ENCODE peak calls at places on chromosomes 2 and 18, in nine cellular contexts. One of them, this sample, is unnamed.

GRCh38 chr2:181058378-181059269 is 78.2 kb downstream of the UBE2E3 start:
- DNase-seq in transverse colon: peak; percentile 15
- DNase-seq in A549: no peak
- DNase-seq in HCT116: peak; percentile 47
- DNase-seq in erythroblast: peak; percentile 69
- DNase-seq in tibial nerve: peak; percentile 36
- DNase-seq in spleen: no peak
- DNase-seq in endothelial cell of umbilical vein: peak; percentile 53
- DNase-seq in GM12892: no peak
- DNase-seq in this sample: peak; percentile 53

GRCh38 chr18:23231340-23232021 is 96.2 kb downstream of the CABLES1 start:
- DNase-seq in transverse colon: peak; percentile 62
- DNase-seq in A549: no peak
- DNase-seq in HCT116: no peak
- DNase-seq in erythroblast: peak; percentile 21
- DNase-seq in tibial nerve: peak; percentile 76
- DNase-seq in spleen: no peak
- DNase-seq in endothelial cell of umbilical vein: peak; percentile 97
- DNase-seq in GM12892: peak; percentile 59
- DNase-seq in this sample: peak; percentile 56

GRCh38 chr2:121868652-121869051 is 113.2 kb downstream of the TSN start:
- DNase-seq in transverse colon: no peak
- DNase-seq in A549: no peak
- DNase-seq in HCT116: no peak
- DNase-seq in erythroblast: no peak
- DNase-seq in tibial nerve: no peak
- DNase-seq in spleen: no peak
- DNase-seq in endothelial cell of umbilical vein: no peak
- DNase-seq in GM12892: no peak
- DNase-seq in this sample: no peak

GRCh38 chr18:6866552-6866951 is 137.0 kb downstream of the ARHGAP28 start:
- DNase-seq in transverse colon: no peak
- DNase-seq in A549: no peak
- DNase-seq in HCT116: no peak
- DNase-seq in erythroblast: no peak
- DNase-seq in tibial nerve: no peak
- DNase-seq in spleen: no peak
- DNase-seq in endothelial cell of umbilical vein: peak; percentile 33
- DNase-seq in GM12892: no peak
- DNase-seq in this sample: no peak

GRCh38 chr2:229714736-229715541 is 584 bp upstream of the DNER start:
- DNase-seq in transverse colon: peak; percentile 39
- DNase-seq in A549: peak; percentile 48
- DNase-seq in HCT116: no peak
- DNase-seq in erythroblast: peak; percentile 51
- DNase-seq in tibial nerve: peak; percentile 7
- DNase-seq in spleen: peak; percentile 78
- DNase-seq in endothelial cell of umbilical vein: peak; percentile 50
- DNase-seq in GM12892: peak; percentile 36
- DNase-seq in this sample: peak; percentile 75

GRCh38 chr18:2263303-2263702 is 308.0 kb downstream of the METTL4 start:
- DNase-seq in transverse colon: no peak
- DNase-seq in A549: no peak
- DNase-seq in HCT116: no peak
- DNase-seq in erythroblast: no peak
- DNase-seq in tibial nerve: no peak
- DNase-seq in spleen: no peak
- DNase-seq in endothelial cell of umbilical vein: no peak
- DNase-seq in GM12892: no peak
- DNase-seq in this sample: no peak

GRCh38 chr18:3538456-3538855 is 88.5 kb downstream of the TGIF1 start:
- DNase-seq in transverse colon: no peak
- DNase-seq in A549: no peak
- DNase-seq in HCT116: no peak
- DNase-seq in erythroblast: no peak
- DNase-seq in tibial nerve: no peak
- DNase-seq in spleen: no peak
- DNase-seq in endothelial cell of umbilical vein: no peak
- DNase-seq in GM12892: no peak
- DNase-seq in this sample: no peak

GRCh38 chr2:163266772-163267171 is 428.2 kb upstream of the KCNH7 start:
- DNase-seq in transverse colon: no peak
- DNase-seq in A549: no peak
- DNase-seq in HCT116: no peak
- DNase-seq in erythroblast: no peak
- DNase-seq in tibial nerve: no peak
- DNase-seq in spleen: no peak
- DNase-seq in endothelial cell of umbilical vein: no peak
- DNase-seq in GM12892: no peak
- DNase-seq in this sample: no peak

GRCh38 chr18:70384181-70384790 is 95.4 kb downstream of the SOCS6 start:
- DNase-seq in transverse colon: no peak
- DNase-seq in A549: peak; percentile 31
- DNase-seq in HCT116: peak; percentile 92
- DNase-seq in erythroblast: peak; percentile 54
- DNase-seq in tibial nerve: no peak
- DNase-seq in spleen: no peak
- DNase-seq in endothelial cell of umbilical vein: no peak
- DNase-seq in GM12892: no peak
- DNase-seq in this sample: peak; percentile 23

GRCh38 chr2:178804791-178805190 is 2.4 kb downstream of the TTN start:
- DNase-seq in transverse colon: no peak
- DNase-seq in A549: peak; percentile 30
- DNase-seq in HCT116: peak; percentile 39
- DNase-seq in erythroblast: no peak
- DNase-seq in tibial nerve: no peak
- DNase-seq in spleen: no peak
- DNase-seq in endothelial cell of umbilical vein: no peak
- DNase-seq in GM12892: no peak
- DNase-seq in this sample: no peak

GRCh38 chr2:46230115-46230571 is 67.1 kb upstream of the EPAS1 start:
- DNase-seq in transverse colon: no peak
- DNase-seq in A549: peak; percentile 35
- DNase-seq in HCT116: no peak
- DNase-seq in erythroblast: no peak
- DNase-seq in tibial nerve: no peak
- DNase-seq in spleen: peak; percentile 78
- DNase-seq in endothelial cell of umbilical vein: no peak
- DNase-seq in GM12892: no peak
- DNase-seq in this sample: peak; percentile 23

GRCh38 chr2:9091819-9092218 is 88.3 kb upstream of the MBOAT2 start:
- DNase-seq in transverse colon: no peak
- DNase-seq in A549: no peak
- DNase-seq in HCT116: no peak
- DNase-seq in erythroblast: no peak
- DNase-seq in tibial nerve: no peak
- DNase-seq in spleen: no peak
- DNase-seq in endothelial cell of umbilical vein: no peak
- DNase-seq in GM12892: no peak
- DNase-seq in this sample: no peak

GRCh38 chr2:42100696-42101585 is 53.1 kb downstream of the PKDCC start:
- DNase-seq in transverse colon: peak; percentile 75
- DNase-seq in A549: no peak
- DNase-seq in HCT116: no peak
- DNase-seq in erythroblast: peak; percentile 28
- DNase-seq in tibial nerve: no peak
- DNase-seq in spleen: peak; percentile 93
- DNase-seq in endothelial cell of umbilical vein: peak; percentile 42
- DNase-seq in GM12892: no peak
- DNase-seq in this sample: peak; percentile 67

GRCh38 chr18:26575865-26576217 is 27.5 kb upstream of the KCTD1 start:
- DNase-seq in transverse colon: no peak
- DNase-seq in A549: peak; percentile 46
- DNase-seq in HCT116: no peak
- DNase-seq in erythroblast: no peak
- DNase-seq in tibial nerve: no peak
- DNase-seq in spleen: no peak
- DNase-seq in endothelial cell of umbilical vein: no peak
- DNase-seq in GM12892: no peak
- DNase-seq in this sample: no peak

DNA sequence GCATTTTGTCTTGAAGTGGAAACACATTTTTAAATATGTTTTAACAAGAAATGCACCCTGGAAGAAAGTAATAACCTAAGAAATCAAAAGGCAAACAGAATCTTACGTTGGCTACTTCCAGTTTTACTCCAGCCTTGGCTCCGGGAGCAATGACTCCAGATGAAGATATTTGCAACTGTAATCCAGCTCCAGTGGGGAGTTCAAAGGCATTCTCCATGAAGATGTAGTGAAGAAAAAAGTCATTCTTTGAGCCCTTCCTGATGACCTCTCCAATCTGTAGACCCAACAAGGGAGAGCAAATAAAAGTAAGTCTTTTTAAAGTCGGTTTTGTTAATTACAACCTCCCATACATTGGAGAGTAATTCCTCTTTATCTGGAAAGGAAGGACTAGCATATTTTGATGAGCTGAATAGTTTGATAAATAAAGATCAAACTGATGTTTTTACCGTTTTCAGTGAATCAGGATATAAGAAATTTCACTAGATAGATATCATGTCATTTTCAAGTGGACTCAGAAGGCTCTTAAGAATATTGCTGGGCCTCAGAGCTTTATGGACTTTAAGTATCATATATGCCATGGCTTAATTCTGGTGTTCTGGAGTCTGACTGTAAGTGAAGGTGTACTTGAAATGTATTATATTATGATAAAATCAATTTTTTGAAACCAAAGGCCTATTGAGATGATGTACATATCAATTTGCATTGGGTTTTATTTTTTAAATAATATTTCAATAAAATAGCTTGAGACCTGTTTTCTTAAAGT is 20.3 kb downstream of the APOB start:
- DNase-seq in transverse colon: no peak
- DNase-seq in A549: no peak
- DNase-seq in HCT116: no peak
- DNase-seq in erythroblast: no peak
- DNase-seq in tibial nerve: no peak
- DNase-seq in spleen: no peak
- DNase-seq in endothelial cell of umbilical vein: no peak
- DNase-seq in GM12892: no peak
- DNase-seq in this sample: no peak
- TF ChIP-seq POLR2A in transverse colon: no peak
- TF ChIP-seq POLR2A in A549: no peak
- TF ChIP-seq POLR2A in HCT116: no peak
- TF ChIP-seq POLR2A in erythroblast: no peak
- TF ChIP-seq POLR2A in tibial nerve: no peak
- TF ChIP-seq POLR2A in spleen: no peak
- TF ChIP-seq POLR2A in endothelial cell of umbilical vein: no peak
- TF ChIP-seq POLR2A in GM12892: no peak
- TF ChIP-seq POLR2A in this sample: no peak

DNA sequence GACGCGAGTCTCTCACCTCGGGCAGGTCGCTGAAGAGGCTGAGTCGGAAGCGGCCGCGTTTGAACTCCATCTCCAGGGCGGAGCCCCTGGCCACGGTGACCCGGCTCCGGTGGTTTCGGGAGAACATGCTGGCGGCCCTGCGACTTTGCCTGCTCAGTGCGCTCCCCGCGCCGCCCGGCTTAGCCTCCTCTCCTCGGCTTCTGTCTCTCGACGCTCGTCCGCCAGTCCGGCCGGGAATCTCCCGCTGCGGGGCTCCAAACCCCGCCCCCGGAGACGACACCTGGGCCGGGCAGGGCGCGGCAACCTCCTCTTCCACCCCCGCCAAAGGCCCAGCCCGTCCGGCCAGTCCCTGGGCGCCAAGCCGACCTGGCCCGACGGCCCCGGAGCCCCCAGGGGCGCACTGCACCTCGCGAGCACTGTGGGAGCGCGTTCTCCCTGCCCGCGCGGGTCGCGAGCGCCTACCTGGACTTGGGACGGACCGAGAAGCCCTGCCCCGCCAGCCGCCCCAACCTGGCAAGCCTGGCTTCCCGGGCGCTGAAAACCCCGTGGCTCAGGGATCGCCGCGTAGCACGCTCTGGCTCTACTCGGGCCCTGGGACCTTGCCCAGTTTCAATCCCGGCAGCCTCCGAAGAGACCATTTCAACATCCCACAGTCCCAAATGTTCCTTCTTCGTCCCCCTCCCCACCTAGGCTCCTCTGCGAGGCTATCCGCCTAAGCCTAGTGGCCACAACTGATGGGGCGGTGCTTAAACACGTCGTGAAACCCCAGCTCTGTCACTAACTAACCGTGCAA is at the start of gene RTKN:
- DNase-seq in transverse colon: peak; percentile 84
- DNase-seq in A549: no peak
- DNase-seq in HCT116: peak; percentile 82
- DNase-seq in erythroblast: no peak
- DNase-seq in tibial nerve: no peak
- DNase-seq in spleen: peak; percentile 80
- DNase-seq in endothelial cell of umbilical vein: no peak
- DNase-seq in GM12892: peak; percentile 61
- DNase-seq in this sample: no peak
- TF ChIP-seq POLR2A in transverse colon: peak; percentile 89
- TF ChIP-seq POLR2A in A549: no peak
- TF ChIP-seq POLR2A in HCT116: no peak
- TF ChIP-seq POLR2A in erythroblast: no peak
- TF ChIP-seq POLR2A in tibial nerve: no peak
- TF ChIP-seq POLR2A in spleen: no peak
- TF ChIP-seq POLR2A in endothelial cell of umbilical vein: no peak
- TF ChIP-seq POLR2A in GM12892: no peak
- TF ChIP-seq POLR2A in this sample: no peak

DNA sequence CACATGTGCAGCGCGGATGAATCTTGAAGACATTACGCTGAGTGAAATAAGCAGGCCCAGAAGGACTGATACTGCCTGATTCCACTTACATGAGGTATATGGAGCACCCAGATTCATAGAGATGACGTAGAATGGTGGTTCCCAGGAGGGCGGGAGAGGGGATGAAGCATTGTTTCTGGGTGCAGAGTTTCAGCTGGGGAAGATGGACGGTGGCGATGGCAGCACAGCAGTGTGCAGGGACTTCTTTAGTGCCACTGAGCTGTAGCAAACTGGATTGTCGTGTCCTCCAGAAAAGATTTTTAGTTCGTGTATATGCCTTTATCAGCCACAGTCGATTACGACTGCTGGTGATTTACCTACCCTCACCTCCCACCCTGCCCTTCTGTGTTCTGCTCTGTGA is 30.5 kb downstream of the RAB12 start:
- DNase-seq in transverse colon: no peak
- DNase-seq in A549: no peak
- DNase-seq in HCT116: no peak
- DNase-seq in erythroblast: no peak
- DNase-seq in tibial nerve: no peak
- DNase-seq in spleen: no peak
- DNase-seq in endothelial cell of umbilical vein: no peak
- DNase-seq in GM12892: no peak
- DNase-seq in this sample: no peak
- TF ChIP-seq POLR2A in transverse colon: no peak
- TF ChIP-seq POLR2A in A549: no peak
- TF ChIP-seq POLR2A in HCT116: no peak
- TF ChIP-seq POLR2A in erythroblast: no peak
- TF ChIP-seq POLR2A in tibial nerve: no peak
- TF ChIP-seq POLR2A in spleen: no peak
- TF ChIP-seq POLR2A in endothelial cell of umbilical vein: no peak
- TF ChIP-seq POLR2A in GM12892: no peak
- TF ChIP-seq POLR2A in this sample: no peak

GRCh38 chr2:191693151-191693550 is 15.2 kb downstream of the NABP1 start:
- DNase-seq in transverse colon: no peak
- DNase-seq in A549: no peak
- DNase-seq in HCT116: no peak
- DNase-seq in erythroblast: peak; percentile 54
- DNase-seq in tibial nerve: no peak
- DNase-seq in spleen: no peak
- DNase-seq in endothelial cell of umbilical vein: no peak
- DNase-seq in GM12892: no peak
- DNase-seq in this sample: no peak
- TF ChIP-seq POLR2A in transverse colon: no peak
- TF ChIP-seq POLR2A in A549: no peak
- TF ChIP-seq POLR2A in HCT116: no peak
- TF ChIP-seq POLR2A in erythroblast: peak; percentile 44
- TF ChIP-seq POLR2A in tibial nerve: no peak
- TF ChIP-seq POLR2A in spleen: no peak
- TF ChIP-seq POLR2A in endothelial cell of umbilical vein: no peak
- TF ChIP-seq POLR2A in GM12892: peak; percentile 24
- TF ChIP-seq POLR2A in this sample: no peak